ENCODE peak calls at places on chromosomes 16 and 17, in seven cellular contexts. V, H, K, G, T, C and Q are unnamed samples.

GRCh38 chr16:28537076-28537475 is 1.7 kb downstream of the NUPR1 start:
- DNase-seq in V (peak), H (no peak), K (no peak), G (no peak), T (no peak), C (no peak), Q (no peak)

GRCh38 chr16:80912651-80913050 is 94.0 kb downstream of the CMC2 start:
- DNase-seq in V (peak), H (no peak), K (no peak), G (no peak), T (no peak), C (no peak), Q (no peak)

GRCh38 chr16:29875206-29875605 is 12.2 kb upstream of the CDIPT start:
- DNase-seq in V (no peak), H (no peak), K (no peak), G (no peak), T (no peak), C (no peak), Q (no peak)

GRCh38 chr17:45906927-45907622 is 12.7 kb downstream of the MAPT start:
- DNase-seq in V (no peak), H (no peak), K (no peak), G (no peak), T (no peak), C (no peak), Q (no peak)

GRCh38 chr16:81831722-81832126 is 52.6 kb downstream of the PLCG2 start:
- DNase-seq in V (no peak), H (peak), K (no peak), G (no peak), T (no peak), C (no peak), Q (peak)

GRCh38 chr17:27293359-27293897 is 486 bp upstream of the WSB1 start:
- DNase-seq in V (no peak), H (peak), K (no peak), G (no peak), T (no peak), C (no peak), Q (no peak)

GRCh38 chr16:4928227-4928626 is 8.7 kb downstream of the PPL start:
- DNase-seq in V (no peak), H (no peak), K (no peak), G (no peak), T (no peak), C (no peak), Q (no peak)

GRCh38 chr17:75459590-75460267 is 3.3 kb downstream of the TMEM94 start:
- DNase-seq in V (peak), H (no peak), K (no peak), G (no peak), T (no peak), C (no peak), Q (no peak)

GRCh38 chr17:43456661-43457361 is 27.0 kb upstream of the DHX8 start:
- DNase-seq in V (peak), H (no peak), K (no peak), G (no peak), T (peak), C (peak), Q (no peak)

GRCh38 chr17:62929320-62929719 is 36.7 kb upstream of the TANC2 start:
- DNase-seq in V (peak), H (no peak), K (no peak), G (no peak), T (no peak), C (no peak), Q (no peak)

GRCh38 chr17:67440311-67441051 is 63.4 kb downstream of the PITPNC1 start:
- DNase-seq in V (peak), H (no peak), K (no peak), G (no peak), T (peak), C (no peak), Q (no peak)

GRCh38 chr17:67606896-67607604 is 110.7 kb upstream of the NOL11 start:
- DNase-seq in V (no peak), H (no peak), K (no peak), G (no peak), T (peak), C (no peak), Q (no peak)

GRCh38 chr17:82859431-82860403 is 19.9 kb upstream of the ZNF750 start:
- DNase-seq in V (peak), H (no peak), K (peak), G (no peak), T (peak), C (no peak), Q (peak)

GRCh38 chr16:81415757-81416156 is 28.9 kb upstream of the CMIP start:
- DNase-seq in V (no peak), H (no peak), K (no peak), G (no peak), T (no peak), C (no peak), Q (no peak)

GRCh38 chr17:48505788-48506187 is 25.0 kb downstream of the HOXB1 start:
- DNase-seq in V (peak), H (no peak), K (peak), G (no peak), T (peak), C (no peak), Q (peak)

GRCh38 chr17:70913086-70913485 is 743.8 kb downstream of the KCNJ2 start:
- DNase-seq in V (no peak), H (no peak), K (no peak), G (no peak), T (peak), C (peak), Q (no peak)

GRCh38 chr17:67129283-67129682 is 84.9 kb downstream of the CACNG1 start:
- DNase-seq in V (no peak), H (no peak), K (no peak), G (no peak), T (no peak), C (no peak), Q (no peak)

GRCh38 chr17:44979426-44980273 is 11.5 kb upstream of the C1QL1 start:
- DNase-seq in V (no peak), H (peak), K (peak), G (no peak), T (no peak), C (no peak), Q (no peak)

GRCh38 chr16:50235581-50235980 is 30.8 kb upstream of the ADCY7 start:
- DNase-seq in V (peak), H (no peak), K (no peak), G (no peak), T (peak), C (no peak), Q (no peak)

GRCh38 chr17:27956601-27957445 is 63.7 kb upstream of the LYRM9 start:
- DNase-seq in V (no peak), H (no peak), K (peak), G (peak), T (peak), C (no peak), Q (no peak)

GRCh38 chr17:62704381-62704971 is 77.0 kb downstream of the MRC2 start:
- DNase-seq in V (peak), H (peak), K (peak), G (no peak), T (no peak), C (no peak), Q (no peak)

GRCh38 chr17:38746004-38746892 is 1.9 kb downstream of the PCGF2 start:
- DNase-seq in V (no peak), H (no peak), K (no peak), G (peak), T (no peak), C (no peak), Q (no peak)

GRCh38 chr17:38747385-38748328 is 479 bp downstream of the PCGF2 start:
- DNase-seq in V (no peak), H (peak), K (peak), G (peak), T (peak), C (no peak), Q (peak)

GRCh38 chr17:38743556-38744171 is 4.5 kb downstream of the PCGF2 start:
- DNase-seq in V (no peak), H (no peak), K (no peak), G (peak), T (no peak), C (no peak), Q (peak)

GRCh38 chr17:38746893-38747384 is 1.2 kb downstream of the PCGF2 start:
- DNase-seq in V (no peak), H (no peak), K (no peak), G (peak), T (no peak), C (no peak), Q (no peak)

DNA sequence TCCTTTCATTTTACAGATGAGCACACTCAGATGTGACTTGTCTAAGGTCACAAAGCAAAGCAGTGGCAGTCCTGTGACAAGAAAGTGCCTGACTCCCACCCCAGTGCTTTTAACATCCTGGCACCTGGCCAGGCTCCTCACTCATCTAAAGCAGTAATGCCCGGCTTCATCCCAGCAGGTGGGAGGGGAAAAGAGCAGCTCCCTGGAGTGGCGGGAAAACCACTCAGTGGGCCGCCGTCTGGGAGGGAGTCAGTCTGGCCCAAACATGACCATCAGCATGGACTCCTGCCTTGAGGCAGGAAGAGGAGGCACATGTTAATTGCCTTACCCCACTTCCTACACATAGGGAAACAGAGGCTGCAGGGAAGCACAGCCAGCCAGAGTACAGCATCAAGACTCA is 2.6 kb downstream of the PCGF2 start:
- DNase-seq in V (no peak), H (peak), K (no peak), G (peak), T (no peak), C (no peak), Q (no peak)
- TF ChIP-seq CTCF in V (no peak), H (no peak), K (no peak), G (no peak), T (no peak), C (no peak), Q (no peak)

GRCh38 chr16:89560413-89561194 is at the start of gene RPL13:
- DNase-seq in V (peak), H (peak), K (peak), G (peak), T (peak), C (peak), Q (peak)
- TF ChIP-seq CTCF in V (no peak), H (peak), K (no peak), G (no peak), T (no peak), C (no peak), Q (peak)

DNA sequence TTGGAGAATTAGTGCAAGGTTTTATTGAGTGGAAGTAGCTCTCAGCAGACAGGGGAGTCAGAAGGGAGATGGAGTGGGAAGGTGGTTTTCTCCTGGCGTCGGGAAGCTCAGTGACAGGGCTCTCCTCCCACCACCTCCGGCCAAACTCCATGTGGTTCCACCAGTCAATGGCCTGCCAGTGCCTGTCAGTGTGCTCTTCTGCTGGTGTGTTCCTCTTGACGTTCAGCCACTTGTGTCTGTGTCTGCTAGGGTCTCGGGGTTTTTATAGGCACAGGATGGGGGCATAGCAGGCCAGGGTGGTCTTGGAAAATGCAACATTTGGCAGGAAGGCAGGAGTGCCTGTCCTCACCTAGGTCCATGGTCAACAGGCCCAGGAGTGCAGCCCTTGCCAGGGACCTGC is 506.7 kb upstream of the KIF2B start:
- DNase-seq in V (no peak), H (no peak), K (no peak), G (no peak), T (no peak), C (no peak), Q (no peak)
- TF ChIP-seq CTCF in V (no peak), H (no peak), K (no peak), G (no peak), T (no peak), C (no peak), Q (no peak)

GRCh38 chr17:35804658-35805192 is 4.6 kb upstream of the TAF15 start:
- DNase-seq in V (peak), H (no peak), K (peak), G (no peak), T (peak), C (peak), Q (peak)
- TF ChIP-seq CTCF in V (peak), H (peak), K (peak), G (peak), T (peak), C (peak), Q (peak)